ENCODE peak calls at places on chromosomes 11 and 22, in ten cellular contexts. H is endothelial cell; E is nephron progenitor cell; F is K562; S is cardiac fibroblast; Z is sigmoid colon; R is A549; A is activated CD8-positive, alpha-beta T cell treated with anti-CD3 and anti-CD28 coated beads for 36 hours; J is ovary; L is LNCaP clone FGC. V is an unnamed sample.

GRCh38 chr11:115939104-115939503 is 434.9 kb upstream of the CADM1 start:
- DNase-seq in J (no peak), Z (no peak), F (no peak), H (no peak), E (no peak), R (no peak), S (peak; percentile 65), L (no peak), A (no peak), V (no peak)

GRCh38 chr11:69651834-69652620 is 11.1 kb downstream of the CCND1 start:
- DNase-seq in J (no peak), A (no peak), H (no peak), L (no peak), Z (no peak), E (no peak), S (no peak), F (no peak), R (no peak), V (no peak)

GRCh38 chr11:75189911-75190310 is 39.0 kb downstream of the SLCO2B1 start:
- DNase-seq in H (no peak), S (no peak), L (no peak), E (no peak), J (no peak), R (no peak), Z (no peak), A (no peak), F (no peak), V (no peak)

GRCh38 chr11:45484326-45484725 is 181.1 kb downstream of the CHST1 start:
- DNase-seq in J (no peak), Z (peak; percentile 40), S (no peak), L (no peak), F (no peak), H (no peak), A (no peak), E (no peak), R (no peak), V (no peak)

GRCh38 chr22:47206819-47207218 is 444.4 kb downstream of the TBC1D22A start:
- DNase-seq in Z (peak; percentile 52), S (no peak), F (no peak), L (no peak), A (no peak), H (no peak), J (no peak), R (no peak), E (no peak), V (no peak)

GRCh38 chr22:40542821-40543540 is 93.5 kb downstream of the MRTFA start:
- DNase-seq in Z (no peak), J (no peak), R (no peak), F (no peak), L (no peak), E (no peak), A (no peak), H (no peak), S (peak; percentile 28), V (no peak)

GRCh38 chr11:123822022-123822421 is 15.9 kb upstream of the OR6M1 start:
- DNase-seq in F (no peak), L (no peak), R (no peak), Z (no peak), A (no peak), E (no peak), S (no peak), J (no peak), H (no peak), V (peak; percentile 12)

GRCh38 chr11:59810189-59810910 is at the start of gene MRPL16:
- DNase-seq in R (peak; percentile 84), E (peak; percentile 87), F (peak; percentile 89), J (peak; percentile 84), H (peak; percentile 79), A (peak; percentile 92), S (peak; percentile 92), Z (peak; percentile 92), L (peak; percentile 87), V (peak; percentile 85)

GRCh38 chr22:38046070-38046748 is 11.0 kb upstream of the PICK1 start:
- DNase-seq in J (no peak), F (no peak), H (no peak), R (no peak), L (no peak), S (no peak), E (peak; percentile 40), A (no peak), Z (no peak), V (no peak)

DNA sequence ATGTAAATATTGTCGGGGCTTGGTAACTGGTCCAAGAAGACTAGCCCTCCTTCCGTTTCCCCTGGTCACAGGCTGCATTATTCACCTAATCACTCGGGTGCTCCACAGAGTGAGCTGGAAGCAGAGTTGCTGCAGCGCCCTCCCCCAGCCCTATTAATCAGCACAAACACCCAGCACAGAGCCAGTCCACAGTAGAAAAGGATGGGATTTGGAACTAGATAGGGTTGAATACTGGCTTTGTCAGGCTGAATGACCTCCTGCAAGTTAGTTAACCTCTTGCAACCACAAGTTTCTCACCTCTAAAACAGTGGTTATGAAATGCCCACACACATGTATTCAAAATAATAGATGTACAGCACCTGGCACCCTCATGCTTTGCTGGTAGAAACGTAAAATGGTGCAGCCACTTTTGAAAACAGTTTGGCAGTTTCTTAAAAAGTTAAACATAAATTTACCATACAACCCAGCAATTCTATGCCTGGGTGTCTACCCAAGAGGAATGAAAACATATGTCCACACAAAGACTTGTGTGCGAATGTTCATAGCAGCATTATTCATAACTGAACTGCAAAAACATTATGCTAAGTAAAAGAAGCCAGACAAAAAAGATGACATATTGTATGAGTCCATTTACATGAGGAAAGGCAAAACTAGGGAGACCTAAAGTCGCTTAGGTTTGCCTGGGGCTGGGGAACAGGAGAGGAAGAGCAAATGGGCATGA is 31.7 kb upstream of the APLP2 start:
- DNase-seq in F (peak; percentile 60), S (peak; percentile 57), R (no peak), E (no peak), Z (no peak), J (no peak), H (no peak), A (no peak), L (no peak), V (no peak)
- TF ChIP-seq CTCF in F (no peak), S (no peak), R (no peak), E (no peak), Z (no peak), J (no peak), H (no peak), A (no peak), L (no peak), V (no peak)

DNA sequence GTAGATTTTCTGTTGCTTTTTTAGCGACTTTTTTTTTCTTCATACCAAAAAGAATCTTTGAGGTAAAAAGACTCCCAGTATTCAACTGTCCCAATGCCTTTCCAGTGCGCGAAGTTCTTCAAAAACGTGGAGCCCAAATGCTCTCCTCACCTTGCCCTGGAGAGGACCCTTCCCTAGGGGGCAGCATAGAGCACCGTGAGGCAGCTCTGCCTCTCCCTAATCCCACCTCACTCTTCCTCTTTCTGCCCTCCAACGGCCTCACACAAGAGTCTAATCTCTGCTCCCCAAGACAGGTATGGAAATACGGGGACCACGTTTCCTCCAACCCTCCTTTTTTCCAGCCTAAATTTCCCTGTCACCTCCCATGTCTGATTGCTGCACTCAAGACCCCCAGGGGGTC is 117.5 kb upstream of the ALX4 start:
- DNase-seq in H (no peak), R (no peak), E (peak; percentile 38), F (peak; percentile 64), A (peak; percentile 12), S (no peak), Z (no peak), J (no peak), L (no peak), V (peak; percentile 28)
- TF ChIP-seq CTCF in H (no peak), R (peak; percentile 40), E (peak; percentile 19), F (peak; percentile 73), A (no peak), S (no peak), Z (no peak), J (no peak), L (peak; percentile 28), V (peak; percentile 45)

DNA sequence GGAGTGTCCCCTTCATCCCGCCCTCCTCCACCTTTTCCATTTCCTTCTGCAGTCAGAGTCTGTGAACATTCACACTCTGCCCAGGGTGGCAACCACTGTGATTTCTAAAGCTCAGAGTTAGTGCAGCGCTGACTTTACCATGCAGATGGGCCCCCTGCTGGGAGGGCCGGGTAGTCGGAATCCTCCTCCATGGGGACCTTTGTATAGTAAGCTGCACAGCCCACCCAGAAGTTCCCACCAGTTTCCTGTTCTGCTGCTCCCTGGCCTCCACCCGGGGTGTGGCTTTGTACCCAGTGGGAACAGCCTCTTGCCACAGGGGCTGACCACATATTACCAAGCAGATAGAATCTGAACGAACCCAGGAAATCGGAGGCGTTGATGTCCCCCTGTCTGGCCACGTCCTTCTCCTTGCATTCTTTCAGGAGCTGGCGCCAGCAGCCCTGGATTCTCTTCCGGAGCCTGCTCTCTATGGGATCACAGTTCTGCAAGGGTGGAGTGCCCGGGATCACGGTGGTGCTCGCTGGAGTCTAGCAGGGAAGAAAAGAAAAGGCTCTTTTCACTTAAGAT is 125.3 kb downstream of the MPPED1 start:
- DNase-seq in L (no peak), E (no peak), F (peak; percentile 24), S (no peak), A (peak; percentile 12), H (no peak), J (no peak), R (no peak), Z (peak; percentile 57), V (no peak)
- TF ChIP-seq CTCF in L (peak; percentile 11), E (no peak), F (no peak), S (no peak), A (no peak), H (no peak), J (no peak), R (no peak), Z (no peak), V (no peak)

GRCh38 chr11:117127164-117127563 is 16.9 kb upstream of the PAFAH1B2 start:
- DNase-seq in L (no peak), F (no peak), Z (no peak), J (no peak), R (no peak), H (no peak), S (no peak), A (no peak), E (no peak), V (no peak)

GRCh38 chr11:117126223-117126965 is 17.7 kb upstream of the PAFAH1B2 start:
- DNase-seq in J (no peak), L (no peak), E (no peak), Z (no peak), A (no peak), S (no peak), F (no peak), R (no peak), H (no peak), V (no peak)

GRCh38 chr11:117122546-117122945 is 21.5 kb upstream of the PAFAH1B2 start:
- DNase-seq in R (no peak), J (no peak), L (no peak), A (no peak), H (no peak), Z (no peak), S (no peak), F (no peak), E (no peak), V (no peak)

GRCh38 chr11:117130879-117131278 is 13.2 kb upstream of the PAFAH1B2 start:
- DNase-seq in A (no peak), E (no peak), Z (no peak), J (no peak), F (no peak), R (no peak), L (no peak), H (no peak), S (no peak), V (no peak)

DNA sequence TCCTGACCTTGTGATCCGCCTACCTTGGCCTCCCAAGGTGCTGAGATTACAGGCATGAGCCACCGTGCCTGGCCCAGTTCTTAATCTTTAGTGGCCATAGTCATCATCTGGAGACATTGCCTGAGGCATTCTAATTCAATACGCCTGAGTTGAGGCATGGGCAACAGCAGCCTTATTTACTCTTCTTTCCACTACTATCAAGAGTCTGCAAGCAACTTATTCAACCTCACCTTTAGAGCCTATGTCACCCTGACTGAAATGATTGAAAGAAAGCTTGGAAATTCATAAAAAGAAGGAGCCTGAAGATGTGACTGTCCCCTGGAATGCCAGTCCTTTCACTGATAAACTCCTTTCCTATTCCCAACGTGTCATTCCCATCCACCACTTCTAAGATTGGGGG is 15.8 kb upstream of the PAFAH1B2 start:
- DNase-seq in F (no peak), J (no peak), L (no peak), A (no peak), H (no peak), R (no peak), E (no peak), S (no peak), Z (no peak), V (no peak)
- TF ChIP-seq CTCF in F (no peak), J (no peak), L (no peak), A (no peak), H (no peak), R (no peak), E (no peak), S (no peak), Z (no peak), V (no peak)

V was measured in GM13977.